ENCODE peak calls at places on chromosomes 1 and 21, in five cellular contexts. L is K562, V is GM12878, T is HepG2, Q is upper lobe of left lung. Z is an unnamed sample.

GRCh38 chr1:238485906-238486219 is 595.1 kb upstream of the ZP4 start:
- ATAC-seq in L (no peak), V (no peak), T (peak), Q (peak), Z (no peak)

GRCh38 chr1:44820328-44820944 is 12.1 kb downstream of the BTBD19 start:
- ATAC-seq in L (peak), V (no peak), T (peak), Q (peak), Z (peak)

GRCh38 chr1:225509376-225509707 is 81.5 kb upstream of the LBR start:
- ATAC-seq in L (peak), V (no peak), T (no peak), Q (no peak), Z (no peak)

GRCh38 chr1:171254859-171255258 is 6.6 kb downstream of the FMO1 start:
- ATAC-seq in L (no peak), V (no peak), T (no peak), Q (no peak), Z (no peak)

GRCh38 chr1:16174261-16174871 is 18.5 kb upstream of the EPHA2 start:
- ATAC-seq in L (no peak), V (no peak), T (no peak), Q (no peak), Z (no peak)

GRCh38 chr1:51313961-51314777 is 16.2 kb downstream of the TTC39A start:
- ATAC-seq in L (peak), V (peak), T (peak), Q (peak), Z (peak)

GRCh38 chr1:1205769-1206375 is 520 bp downstream of the TNFRSF18 start:
- ATAC-seq in L (no peak), V (peak), T (peak), Q (no peak), Z (no peak)

GRCh38 chr21:36460866-36461265 is 19.1 kb downstream of the CLDN14 start:
- ATAC-seq in L (no peak), V (no peak), T (no peak), Q (no peak), Z (no peak)

GRCh38 chr1:110857964-110858948 is 14.7 kb upstream of the CD53 start:
- ATAC-seq in L (peak), V (peak), T (no peak), Q (no peak), Z (no peak)

GRCh38 chr1:195345149-195345548 is 1263.1 kb downstream of the KCNT2 start:
- ATAC-seq in L (no peak), V (peak), T (peak), Q (no peak), Z (no peak)

GRCh38 chr1:88276158-88276557 is 407.9 kb upstream of the PKN2 start:
- ATAC-seq in L (no peak), V (no peak), T (no peak), Q (no peak), Z (no peak)

GRCh38 chr1:215083408-215083961 is 948 bp downstream of the KCNK2 start:
- ATAC-seq in L (no peak), V (no peak), T (peak), Q (peak), Z (peak)

GRCh38 chr1:155261401-155261887 is 716 bp downstream of the SCAMP3 start:
- ATAC-seq in L (peak), V (peak), T (peak), Q (no peak), Z (no peak)

GRCh38 chr21:39169906-39170305 is 13.3 kb downstream of the PSMG1 start:
- ATAC-seq in L (no peak), V (no peak), T (peak), Q (no peak), Z (no peak)

GRCh38 chr1:6513296-6513928 is 21.9 kb upstream of the PLEKHG5 start:
- ATAC-seq in L (no peak), V (peak), T (peak), Q (no peak), Z (no peak)

GRCh38 chr21:35399002-35399401 is 349.9 kb upstream of the RUNX1 start:
- ATAC-seq in L (peak), V (no peak), T (no peak), Q (peak), Z (no peak)

GRCh38 chr1:15919316-15919715 is 56.6 kb downstream of the ZBTB17 start:
- ATAC-seq in L (no peak), V (peak), T (no peak), Q (peak), Z (no peak)

GRCh38 chr1:206704239-206704638 is 19.5 kb downstream of the MAPKAPK2 start:
- ATAC-seq in L (no peak), V (peak), T (no peak), Q (no peak), Z (no peak)

GRCh38 chr1:116352349-116352813 is 20.7 kb upstream of the ATP1A1 start:
- ATAC-seq in L (peak), V (peak), T (no peak), Q (no peak), Z (no peak)

GRCh38 chr21:45935628-45936027 is 45.9 kb upstream of the COL6A1 start:
- ATAC-seq in L (no peak), V (no peak), T (no peak), Q (no peak), Z (no peak)

GRCh38 chr1:50257940-50258339 is 149.2 kb downstream of the ELAVL4 start:
- ATAC-seq in L (no peak), V (no peak), T (no peak), Q (no peak), Z (no peak)

GRCh38 chr1:55669308-55669707 is 454.1 kb upstream of the USP24 start:
- ATAC-seq in L (no peak), V (no peak), T (no peak), Q (peak), Z (peak)

GRCh38 chr1:202568466-202569196 is 141.6 kb downstream of the SYT2 start:
- ATAC-seq in L (no peak), V (no peak), T (no peak), Q (peak), Z (no peak)

GRCh38 chr1:92476071-92476607 is 10.6 kb downstream of the GFI1 start:
- ATAC-seq in L (no peak), V (peak), T (no peak), Q (peak), Z (peak)

GRCh38 chr1:178412400-178412770 is 84.4 kb downstream of the CLEC20A start:
- ATAC-seq in L (no peak), V (peak), T (no peak), Q (no peak), Z (no peak)

GRCh38 chr1:117929340-117930172 is at the start of the genes GDAP2 and WDR3:
- ATAC-seq in L (peak), V (peak), T (peak), Q (peak), Z (peak)

DNA sequence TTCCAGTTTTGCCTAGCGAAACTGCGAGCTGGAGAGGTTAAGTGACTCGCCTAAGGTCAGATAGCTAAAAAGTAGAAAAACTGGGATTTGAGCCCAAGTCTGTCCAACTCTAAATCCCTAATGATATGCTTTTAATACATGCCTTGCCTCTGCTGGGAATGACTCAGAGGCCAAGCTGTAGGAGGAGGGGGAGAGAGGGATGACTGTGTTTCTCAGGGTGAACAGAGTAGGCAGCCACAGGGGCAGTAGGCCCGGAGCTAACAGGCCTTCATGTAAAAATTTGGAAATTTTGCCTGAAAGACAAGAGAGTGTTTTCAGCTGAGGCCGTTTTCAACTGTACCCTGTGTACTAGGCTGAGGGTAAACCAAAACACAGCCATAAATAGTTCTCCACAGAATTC is 107.5 kb upstream of the HOOK1 start:
- ATAC-seq in L (no peak), V (no peak), T (no peak), Q (peak), Z (peak)
- TF ChIP-seq EP300 in L (no peak), V (no peak), T (no peak), Q (no peak), Z (no peak)

DNA sequence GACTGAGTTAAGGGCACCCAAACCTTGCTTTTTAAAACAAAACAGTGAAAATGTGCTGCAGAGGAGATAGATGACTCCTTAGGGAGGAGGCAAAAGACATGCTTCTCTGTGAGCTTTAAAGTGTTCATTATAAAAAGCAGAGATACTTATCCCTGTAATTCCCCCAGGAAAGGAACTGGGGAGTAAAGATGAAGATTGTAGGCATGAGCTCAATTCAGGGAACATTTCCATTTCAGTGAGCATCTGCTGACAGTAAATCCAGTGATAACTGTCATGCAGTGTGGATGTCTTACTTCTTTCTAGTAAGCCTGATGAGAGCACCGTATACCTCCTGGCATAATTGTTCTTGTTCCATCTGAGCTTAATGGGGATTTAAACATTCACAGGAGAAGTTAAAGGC is 1296.5 kb downstream of the MRPL39 start:
- ATAC-seq in L (no peak), V (no peak), T (no peak), Q (no peak), Z (no peak)
- TF ChIP-seq EP300 in L (no peak), V (no peak), T (no peak), Q (no peak), Z (no peak)

GRCh38 chr1:11790880-11791715 is 14.7 kb downstream of the MTHFR start:
- ATAC-seq in L (peak), V (peak), T (no peak), Q (peak), Z (peak)
- TF ChIP-seq EP300 in L (peak), V (no peak), T (no peak), Q (peak), Z (peak)

GRCh38 chr1:158068918-158069317 is 75.5 kb downstream of the KIRREL1 start:
- ATAC-seq in L (no peak), V (no peak), T (no peak), Q (no peak), Z (no peak)

GRCh38 chr1:158067651-158068050 is 74.2 kb downstream of the KIRREL1 start:
- ATAC-seq in L (no peak), V (no peak), T (no peak), Q (peak), Z (peak)

GRCh38 chr1:158075078-158075477 is 81.6 kb downstream of the KIRREL1 start:
- ATAC-seq in L (no peak), V (no peak), T (no peak), Q (no peak), Z (no peak)

GRCh38 chr1:158076461-158076860 is 83.0 kb downstream of the KIRREL1 start:
- ATAC-seq in L (no peak), V (no peak), T (no peak), Q (no peak), Z (no peak)

DNA sequence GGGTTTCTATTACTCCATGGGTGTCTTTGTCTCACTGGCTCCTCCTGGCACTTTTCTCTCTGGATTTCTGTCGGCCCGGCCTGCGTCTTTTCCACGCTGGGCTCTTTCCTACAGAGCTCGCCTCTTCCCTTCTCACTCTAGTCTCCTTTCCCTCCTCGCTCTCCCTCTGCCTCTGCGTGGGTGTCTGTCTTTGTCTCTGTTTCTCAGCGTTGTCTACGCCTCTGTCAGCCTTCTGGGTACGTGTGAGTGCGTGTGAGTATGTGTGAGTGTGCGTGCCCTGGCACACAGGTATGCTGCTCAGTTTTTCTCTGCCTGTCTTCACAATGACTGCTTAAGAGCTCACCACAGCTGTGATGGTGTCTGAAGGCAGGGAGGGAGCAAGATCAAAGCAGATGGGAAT is 77.7 kb downstream of the KIRREL1 start:
- ATAC-seq in L (no peak), V (no peak), T (no peak), Q (no peak), Z (no peak)
- TF ChIP-seq EP300 in L (no peak), V (no peak), T (no peak), Q (no peak), Z (no peak)